ENCODE peak calls at places on chromosomes 1 and 21, in six cellular contexts. E is astrocyte of the spinal cord; U is mucosa of descending colon; A is stimulated activated CD4-positive, alpha-beta T cell treated with anti-CD3 and anti-CD28 coated beads, Interleukin-2, amount 100 ng/mL, for 48 hours; S is left cardiac atrium; C is cardiac muscle cell. P is an unnamed sample.

GRCh38 chr1:213330281-213330680 is 279.2 kb downstream of the RPS6KC1 start:
- DNase-seq in S (no peak), C (no peak), E (no peak), U (no peak), A (no peak), P (no peak)

GRCh38 chr1:205812271-205812877 is 624 bp downstream of the SLC41A1 start:
- DNase-seq in S (no peak), C (peak), U (no peak), A (peak), E (peak), P (no peak)

GRCh38 chr1:103074224-103074623 is 34.1 kb downstream of the COL11A1 start:
- DNase-seq in A (no peak), S (no peak), E (no peak), C (no peak), U (no peak), P (no peak)

GRCh38 chr1:19053486-19053885 is 97.0 kb upstream of the IFFO2 start:
- DNase-seq in S (no peak), E (no peak), C (no peak), A (no peak), U (no peak), P (no peak)

GRCh38 chr1:227788279-227789041 is 27.0 kb upstream of the PRSS38 start:
- DNase-seq in U (peak), A (peak), S (no peak), E (peak), C (no peak), P (peak)

GRCh38 chr1:21687081-21687529 is 17.9 kb upstream of the RAP1GAP start:
- DNase-seq in E (no peak), U (no peak), S (no peak), A (no peak), C (no peak), P (no peak)

GRCh38 chr1:151325646-151326429 is 1.4 kb downstream of the PI4KB start:
- DNase-seq in C (no peak), A (no peak), U (no peak), S (no peak), E (peak), P (no peak)

GRCh38 chr1:108732398-108732797 is 14.1 kb upstream of the STXBP3 start:
- DNase-seq in U (no peak), A (no peak), S (no peak), E (no peak), C (no peak), P (no peak)

GRCh38 chr21:45013271-45013841 is 61.0 kb upstream of the ADARB1 start:
- DNase-seq in C (no peak), A (no peak), S (peak), E (no peak), U (no peak), P (peak)